ENCODE peak calls at places on chromosome 9, in ten cellular contexts. E, P, X, N, G, A, H, T, U and L are unnamed samples.
A peak's percentile ranks its signal among the peaks of the same experiment; 100 is the strongest.

GRCh38 chr9:111030492-111030891 is 7.8 kb downstream of the LPAR1 start:
- DNase-seq in E (no peak), P (no peak), X (no peak), N (no peak), G (peak; percentile 63), A (no peak), H (no peak), T (no peak), U (no peak), L (no peak)

GRCh38 chr9:96027271-96028131 is 152.0 kb downstream of the ERCC6L2 start:
- DNase-seq in E (no peak), P (no peak), X (no peak), N (no peak), G (no peak), A (peak; percentile 37), H (no peak), T (no peak), U (no peak), L (no peak)

GRCh38 chr9:72442212-72442607 is 77.2 kb upstream of the ZFAND5 start:
- DNase-seq in E (no peak), P (no peak), X (no peak), N (peak; percentile 88), G (peak; percentile 6), A (no peak), H (no peak), T (no peak), U (no peak), L (no peak)

GRCh38 chr9:89798546-89799120 is 193.8 kb downstream of the GADD45G start:
- DNase-seq in E (no peak), P (no peak), X (peak; percentile 1), N (no peak), G (no peak), A (no peak), H (no peak), T (no peak), U (peak; percentile 17), L (no peak)

GRCh38 chr9:93823245-93824072 is 131.7 kb downstream of the BARX1 start:
- DNase-seq in E (no peak), P (no peak), X (no peak), N (no peak), G (no peak), A (no peak), H (no peak), T (no peak), U (no peak), L (no peak)

GRCh38 chr9:92122061-92122460 is 6.8 kb upstream of the SPTLC1 start:
- DNase-seq in E (no peak), P (no peak), X (no peak), N (peak; percentile 70), G (no peak), A (no peak), H (no peak), T (no peak), U (no peak), L (no peak)

GRCh38 chr9:33041459-33042188 is 16.6 kb downstream of the DNAJA1 start:
- DNase-seq in E (no peak), P (no peak), X (no peak), N (no peak), G (no peak), A (no peak), H (no peak), T (no peak), U (no peak), L (no peak)

GRCh38 chr9:29214162-29214520 is 1640.9 kb upstream of the C9orf72 start:
- DNase-seq in E (no peak), P (no peak), X (no peak), N (no peak), G (peak; percentile 96), A (no peak), H (no peak), T (no peak), U (no peak), L (no peak)

GRCh38 chr9:92659601-92660000 is 10.3 kb downstream of the IPPK start:
- DNase-seq in E (no peak), P (no peak), X (no peak), N (no peak), G (no peak), A (no peak), H (no peak), T (no peak), U (no peak), L (no peak)

DNA sequence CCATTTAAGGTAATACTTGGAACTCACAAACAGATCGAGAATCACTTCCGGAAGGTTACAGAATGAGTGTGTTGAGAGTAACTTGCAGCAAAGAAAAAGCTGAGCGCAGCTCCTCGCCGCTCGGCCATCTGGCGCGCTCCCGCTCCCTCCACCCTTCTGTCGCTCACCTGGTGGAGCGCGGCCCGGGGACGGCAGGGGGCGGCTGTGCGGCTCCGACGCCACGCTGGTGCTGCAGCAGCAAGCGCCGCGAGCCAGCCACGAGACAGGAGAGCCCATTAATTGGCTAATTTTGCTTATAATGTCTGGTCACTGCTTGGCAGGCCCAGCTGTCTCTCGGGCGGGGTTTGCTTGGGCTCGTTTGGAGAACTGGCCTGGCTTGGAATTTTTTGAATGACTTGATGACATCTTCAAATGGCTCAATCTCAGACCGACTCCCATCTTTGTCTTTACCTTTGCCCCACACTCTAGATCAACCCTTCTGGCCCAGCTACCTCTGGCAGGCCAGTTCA is 601.8 kb downstream of the CCDC171 start:
- DNase-seq in E (no peak), P (no peak), X (no peak), N (no peak), G (no peak), A (no peak), H (peak; percentile 38), T (no peak), U (no peak), L (no peak)
- H3K4me1 ChIP-seq in E (no peaks in the 10 kb centered on the region), P (peaks cover 3% of the 10 kb centered on the region), X (peaks cover 13% of the 10 kb centered on the region), N (no peaks in the 10 kb centered on the region), G (no peaks in the 10 kb centered on the region), A (no peaks in the 10 kb centered on the region), H (no peaks in the 10 kb centered on the region), T (no peaks in the 10 kb centered on the region), U (no peaks in the 10 kb centered on the region), L (peaks cover 7% of the 10 kb centered on the region)

GRCh38 chr9:127835930-127836586 is 18.4 kb downstream of the ENG start:
- DNase-seq in E (peak; percentile 45), P (no peak), X (no peak), N (peak; percentile 81), G (no peak), A (peak; percentile 79), H (no peak), T (no peak), U (peak; percentile 77), L (no peak)
- H3K4me1 ChIP-seq in E (peaks cover 75% of the 10 kb centered on the region), P (peaks cover 63% of the 10 kb centered on the region), X (peaks cover 88% of the 10 kb centered on the region), N (peaks cover 38% of the 10 kb centered on the region), G (no peaks in the 10 kb centered on the region), A (peaks cover 94% of the 10 kb centered on the region), H (peaks cover 7% of the 10 kb centered on the region), T (peaks cover 22% of the 10 kb centered on the region), U (peaks cover 100% of the 10 kb centered on the region), L (peaks cover 97% of the 10 kb centered on the region)

GRCh38 chr9:135297716-135298075 is 181.9 kb upstream of the PPP1R26 start:
- DNase-seq in E (no peak), P (no peak), X (no peak), N (no peak), G (no peak), A (no peak), H (no peak), T (no peak), U (no peak), L (no peak)

GRCh38 chr9:135299239-135299590 is 180.4 kb upstream of the PPP1R26 start:
- DNase-seq in E (no peak), P (no peak), X (no peak), N (no peak), G (no peak), A (no peak), H (no peak), T (no peak), U (no peak), L (no peak)

GRCh38 chr9:135295556-135296300 is 183.9 kb upstream of the PPP1R26 start:
- DNase-seq in E (no peak), P (no peak), X (no peak), N (no peak), G (no peak), A (no peak), H (no peak), T (no peak), U (no peak), L (no peak)

GRCh38 chr9:135294826-135295225 is 184.8 kb upstream of the PPP1R26 start:
- DNase-seq in E (no peak), P (no peak), X (no peak), N (no peak), G (peak; percentile 42), A (no peak), H (no peak), T (no peak), U (no peak), L (no peak)

GRCh38 chr9:135296783-135297715 is 182.5 kb upstream of the PPP1R26 start:
- DNase-seq in E (no peak), P (no peak), X (no peak), N (no peak), G (no peak), A (no peak), H (no peak), T (no peak), U (no peak), L (no peak)
- H3K4me1 ChIP-seq in E (no peaks in the 10 kb centered on the region), P (no peaks in the 10 kb centered on the region), X (no peaks in the 10 kb centered on the region), N (no peaks in the 10 kb centered on the region), G (peaks cover 4% of the 10 kb centered on the region), A (no peaks in the 10 kb centered on the region), H (no peaks in the 10 kb centered on the region), T (no peaks in the 10 kb centered on the region), U (no peaks in the 10 kb centered on the region), L (no peaks in the 10 kb centered on the region)

GRCh38 chr9:70257991-70258691 is 637 bp upstream of the SMC5 start:
- DNase-seq in E (peak; percentile 22), P (no peak), X (no peak), N (peak; percentile 48), G (peak; percentile 53), A (no peak), H (no peak), T (peak; percentile 74), U (peak; percentile 83), L (no peak)

GRCh38 chr9:70260007-70260443 is 1.2 kb downstream of the SMC5 start:
- DNase-seq in E (no peak), P (no peak), X (no peak), N (no peak), G (no peak), A (no peak), H (no peak), T (no peak), U (peak; percentile 49), L (no peak)

GRCh38 chr9:70258692-70259511 is at the start of gene SMC5:
- DNase-seq in E (peak; percentile 75), P (peak; percentile 57), X (peak; percentile 87), N (peak; percentile 92), G (peak; percentile 93), A (peak; percentile 92), H (peak; percentile 93), T (peak; percentile 87), U (peak; percentile 92), L (peak; percentile 61)

GRCh38 chr9:70260606-70261005 is 1.8 kb downstream of the SMC5 start:
- DNase-seq in E (no peak), P (no peak), X (no peak), N (no peak), G (no peak), A (no peak), H (no peak), T (no peak), U (no peak), L (no peak)

GRCh38 chr9:70259512-70259802 is 679 bp downstream of the SMC5 start:
- DNase-seq in E (no peak), P (no peak), X (no peak), N (no peak), G (no peak), A (no peak), H (no peak), T (no peak), U (no peak), L (no peak)
- H3K4me1 ChIP-seq in E (peaks cover 40% of the 10 kb centered on the region), P (peaks cover 38% of the 10 kb centered on the region), X (peaks cover 49% of the 10 kb centered on the region), N (peaks cover 26% of the 10 kb centered on the region), G (peaks cover 30% of the 10 kb centered on the region), A (peaks cover 53% of the 10 kb centered on the region), H (peaks cover 52% of the 10 kb centered on the region), T (no peaks in the 10 kb centered on the region), U (peaks cover 56% of the 10 kb centered on the region), L (peaks cover 64% of the 10 kb centered on the region)

GRCh38 chr9:127833555-127833954 is 20.9 kb downstream of the ENG start:
- DNase-seq in E (no peak), P (no peak), X (no peak), N (peak; percentile 55), G (no peak), A (no peak), H (no peak), T (no peak), U (no peak), L (no peak)
- H3K4me1 ChIP-seq in E (peaks cover 63% of the 10 kb centered on the region), P (peaks cover 69% of the 10 kb centered on the region), X (peaks cover 76% of the 10 kb centered on the region), N (peaks cover 37% of the 10 kb centered on the region), G (no peaks in the 10 kb centered on the region), A (peaks cover 85% of the 10 kb centered on the region), H (peaks cover 7% of the 10 kb centered on the region), T (peaks cover 18% of the 10 kb centered on the region), U (peaks cover 97% of the 10 kb centered on the region), L (peaks cover 97% of the 10 kb centered on the region)